ENCODE peak calls at places on chromosomes 3 and 15, in seven cellular contexts. F, N, M, T, Z, O and U are unnamed samples.

GRCh38 chr15:25679964-25680658 is 183.0 kb downstream of the ATP10A start:
- DNase-seq in F (peak; percentile 15), N (no peak), M (no peak), T (no peak), Z (no peak), O (no peak), U (no peak)

GRCh38 chr3:160941885-160942494 is 163.2 kb downstream of the B3GALNT1 start:
- DNase-seq in F (peak; percentile 81), N (peak; percentile 44), M (peak; percentile 83), T (peak; percentile 76), Z (peak; percentile 75), O (peak; percentile 78), U (peak; percentile 62)

GRCh38 chr3:27342279-27342678 is 26.9 kb downstream of the NEK10 start:
- DNase-seq in F (no peak), N (no peak), M (no peak), T (no peak), Z (no peak), O (no peak), U (no peak)

GRCh38 chr15:62124176-62124952 is 40.7 kb downstream of the C2CD4B start:
- DNase-seq in F (no peak), N (no peak), M (no peak), T (no peak), Z (no peak), O (no peak), U (no peak)

GRCh38 chr3:185758912-185759311 is 65.9 kb downstream of the IGF2BP2 start:
- DNase-seq in F (no peak), N (no peak), M (no peak), T (no peak), Z (no peak), O (no peak), U (no peak)

GRCh38 chr15:61459785-61460707 is 230.9 kb upstream of the RORA start:
- DNase-seq in F (no peak), N (peak; percentile 47), M (no peak), T (no peak), Z (no peak), O (no peak), U (no peak)

GRCh38 chr3:177529716-177530335 is 332.5 kb upstream of the TBL1XR1 start:
- DNase-seq in F (no peak), N (no peak), M (no peak), T (no peak), Z (no peak), O (no peak), U (no peak)

GRCh38 chr3:81666502-81667121 is 94.8 kb downstream of the GBE1 start:
- DNase-seq in F (no peak), N (peak; percentile 14), M (no peak), T (no peak), Z (peak; percentile 3), O (peak; percentile 9), U (no peak)

GRCh38 chr3:41598804-41599481 is 363.0 kb downstream of the ULK4 start:
- DNase-seq in F (peak; percentile 73), N (no peak), M (no peak), T (no peak), Z (no peak), O (no peak), U (no peak)

GRCh38 chr3:197953325-197953724 is 3.3 kb downstream of the RPL35A start:
- DNase-seq in F (no peak), N (no peak), M (no peak), T (no peak), Z (peak; percentile 25), O (no peak), U (no peak)
- TF ChIP-seq POLR2AphosphoS5 in F (no peak), N (no peak), M (peak; percentile 39), T (no peak), Z (peak; percentile 20), O (no peak), U (no peak)

DNA sequence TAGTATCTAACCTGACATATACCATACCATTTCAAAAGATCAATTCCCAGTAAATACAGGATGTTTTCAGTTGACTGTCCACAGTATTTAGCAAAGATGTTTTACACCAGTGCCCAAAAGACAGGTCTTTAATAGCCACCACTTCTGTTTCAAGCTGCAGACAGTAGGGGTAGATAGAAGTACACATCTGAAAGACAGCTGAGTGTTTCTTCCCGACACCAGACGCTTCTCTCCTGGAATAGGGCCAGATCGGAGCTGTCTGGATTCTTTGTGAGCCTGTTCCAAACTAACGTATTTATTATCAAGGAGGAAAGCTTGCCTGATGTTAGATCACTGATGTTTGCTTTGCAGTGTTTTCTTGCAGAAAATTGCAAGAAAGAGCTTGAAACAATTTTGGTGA is 136.1 kb upstream of the RBMS3 start:
- DNase-seq in F (peak; percentile 71), N (peak; percentile 55), M (no peak), T (peak; percentile 8), Z (no peak), O (peak; percentile 23), U (no peak)
- TF ChIP-seq POLR2AphosphoS5 in F (no peak), N (peak; percentile 30), M (no peak), T (no peak), Z (no peak), O (no peak), U (no peak)

GRCh38 chr15:39589193-39589814 is 8.4 kb downstream of the THBS1 start:
- DNase-seq in F (no peak), N (no peak), M (no peak), T (no peak), Z (no peak), O (no peak), U (no peak)

GRCh38 chr15:39588531-39589192 is 7.8 kb downstream of the THBS1 start:
- DNase-seq in F (no peak), N (no peak), M (no peak), T (no peak), Z (no peak), O (no peak), U (no peak)

GRCh38 chr15:39591141-39591895 is 10.4 kb downstream of the THBS1 start:
- DNase-seq in F (no peak), N (no peak), M (no peak), T (peak; percentile 13), Z (no peak), O (no peak), U (no peak)

GRCh38 chr15:39591896-39592315 is 11.0 kb downstream of the THBS1 start:
- DNase-seq in F (no peak), N (no peak), M (no peak), T (no peak), Z (no peak), O (no peak), U (no peak)

GRCh38 chr15:39589815-39590644 is 9.2 kb downstream of the THBS1 start:
- DNase-seq in F (peak; percentile 66), N (no peak), M (no peak), T (peak; percentile 13), Z (no peak), O (no peak), U (no peak)
- TF ChIP-seq POLR2AphosphoS5 in F (no peak), N (peak; percentile 34), M (peak; percentile 92), T (peak; percentile 62), Z (no peak), O (no peak), U (no peak)

DNA sequence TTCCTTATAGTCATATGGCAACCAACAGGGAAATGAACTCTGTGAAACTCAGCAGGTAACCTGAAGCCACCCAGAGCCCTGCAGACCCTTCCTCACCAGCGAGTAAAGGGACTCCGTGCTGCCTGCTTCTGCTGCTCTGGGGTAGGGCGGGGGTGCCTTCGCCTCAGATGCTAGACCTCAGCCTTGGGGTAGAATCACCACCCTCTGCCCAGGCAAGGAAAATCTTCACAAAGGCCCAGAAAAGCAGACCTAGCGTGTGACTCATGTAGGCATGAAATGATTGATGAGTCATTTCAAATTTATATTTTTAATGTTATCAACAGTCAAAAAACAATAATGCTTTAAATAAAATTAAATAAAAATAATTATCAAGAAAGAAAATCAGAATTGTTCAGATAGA is 6.6 kb downstream of the STIMATE start:
- DNase-seq in F (no peak), N (no peak), M (no peak), T (no peak), Z (no peak), O (no peak), U (no peak)
- TF ChIP-seq POLR2AphosphoS5 in F (no peak), N (no peak), M (no peak), T (no peak), Z (no peak), O (no peak), U (no peak)

GRCh38 chr3:117441851-117442250 is 732.3 kb downstream of the TUSC7 start:
- DNase-seq in F (no peak), N (no peak), M (no peak), T (no peak), Z (no peak), O (no peak), U (no peak)

GRCh38 chr3:117444175-117444574 is 734.6 kb downstream of the TUSC7 start:
- DNase-seq in F (no peak), N (no peak), M (no peak), T (no peak), Z (no peak), O (no peak), U (no peak)

GRCh38 chr3:117439812-117440211 is 730.2 kb downstream of the TUSC7 start:
- DNase-seq in F (no peak), N (peak; percentile 22), M (no peak), T (no peak), Z (no peak), O (peak; percentile 76), U (peak; percentile 68)

GRCh38 chr3:117447419-117447818 is 737.8 kb downstream of the TUSC7 start:
- DNase-seq in F (no peak), N (no peak), M (no peak), T (no peak), Z (no peak), O (no peak), U (no peak)

DNA sequence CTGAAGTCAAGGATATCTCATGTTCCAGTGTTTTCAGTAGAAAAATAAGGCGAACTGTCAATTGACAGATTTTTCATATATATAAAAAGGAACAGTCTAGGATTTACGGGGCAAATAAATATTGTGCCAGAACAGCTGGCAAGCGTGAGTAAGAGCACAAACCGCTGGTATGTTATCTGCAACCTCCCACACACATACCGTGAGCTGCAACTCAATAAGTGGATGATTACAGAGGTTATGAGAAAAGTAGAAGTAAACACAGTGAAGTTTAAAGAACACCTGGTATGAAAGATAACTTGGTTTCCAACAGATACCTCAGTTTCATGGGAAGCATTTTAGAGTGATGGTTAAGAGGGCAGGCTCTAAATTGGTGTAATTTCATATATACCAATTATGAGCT is 733.4 kb downstream of the TUSC7 start:
- DNase-seq in F (no peak), N (no peak), M (no peak), T (no peak), Z (no peak), O (no peak), U (no peak)
- TF ChIP-seq POLR2AphosphoS5 in F (no peak), N (no peak), M (no peak), T (no peak), Z (no peak), O (no peak), U (no peak)

GRCh38 chr3:107956991-107957467 is 133.8 kb downstream of the CD47 start:
- DNase-seq in F (peak; percentile 96), N (peak; percentile 25), M (no peak), T (peak; percentile 59), Z (no peak), O (no peak), U (no peak)
- TF ChIP-seq POLR2AphosphoS5 in F (peak; percentile 71), N (no peak), M (no peak), T (peak; percentile 68), Z (no peak), O (no peak), U (no peak)

GRCh38 chr3:100027321-100027720 is 87.0 kb downstream of the FILIP1L start:
- DNase-seq in F (no peak), N (no peak), M (no peak), T (no peak), Z (no peak), O (no peak), U (no peak)
- TF ChIP-seq POLR2AphosphoS5 in F (no peak), N (no peak), M (no peak), T (no peak), Z (no peak), O (no peak), U (no peak)